ENCODE peak calls at places on chromosomes 7 and 10, in eight cellular contexts. One of them, this sample, is unnamed.

GRCh38 chr10:6607778-6608177 is 27.7 kb upstream of the PRKCQ start:
- DNase-seq in C1 segment of cervical spinal cord: peak; percentile 31
- DNase-seq in stimulated activated CD4-positive, alpha-beta T cell treated with anti-CD3 and anti-CD28 coated beads, Interleukin-15, amount 100 ng/mL, for 1 hour: no peak
- DNase-seq in IMR-90: no peak
- DNase-seq in substantia nigra: peak; percentile 66
- DNase-seq in HT-29: no peak
- DNase-seq in CMK: no peak
- DNase-seq in glutamatergic neuron: no peak
- DNase-seq in this sample: no peak

GRCh38 chr10:43055991-43056567 is 20.8 kb upstream of the RET start:
- DNase-seq in C1 segment of cervical spinal cord: no peak
- DNase-seq in stimulated activated CD4-positive, alpha-beta T cell treated with anti-CD3 and anti-CD28 coated beads, Interleukin-15, amount 100 ng/mL, for 1 hour: no peak
- DNase-seq in IMR-90: no peak
- DNase-seq in substantia nigra: no peak
- DNase-seq in HT-29: no peak
- DNase-seq in CMK: no peak
- DNase-seq in glutamatergic neuron: peak; percentile 12
- DNase-seq in this sample: no peak

GRCh38 chr10:112735041-112735690 is 214.9 kb upstream of the TCF7L2 start:
- DNase-seq in C1 segment of cervical spinal cord: no peak
- DNase-seq in stimulated activated CD4-positive, alpha-beta T cell treated with anti-CD3 and anti-CD28 coated beads, Interleukin-15, amount 100 ng/mL, for 1 hour: no peak
- DNase-seq in IMR-90: no peak
- DNase-seq in substantia nigra: no peak
- DNase-seq in HT-29: no peak
- DNase-seq in CMK: no peak
- DNase-seq in glutamatergic neuron: no peak
- DNase-seq in this sample: no peak

GRCh38 chr10:121296378-121296777 is 301.9 kb downstream of the FGFR2 start:
- DNase-seq in C1 segment of cervical spinal cord: no peak
- DNase-seq in stimulated activated CD4-positive, alpha-beta T cell treated with anti-CD3 and anti-CD28 coated beads, Interleukin-15, amount 100 ng/mL, for 1 hour: no peak
- DNase-seq in IMR-90: no peak
- DNase-seq in substantia nigra: no peak
- DNase-seq in HT-29: no peak
- DNase-seq in CMK: no peak
- DNase-seq in glutamatergic neuron: no peak
- DNase-seq in this sample: no peak

GRCh38 chr10:5951167-5951711 is 26.1 kb downstream of the IL15RA start:
- DNase-seq in C1 segment of cervical spinal cord: no peak
- DNase-seq in stimulated activated CD4-positive, alpha-beta T cell treated with anti-CD3 and anti-CD28 coated beads, Interleukin-15, amount 100 ng/mL, for 1 hour: no peak
- DNase-seq in IMR-90: no peak
- DNase-seq in substantia nigra: no peak
- DNase-seq in HT-29: no peak
- DNase-seq in CMK: no peak
- DNase-seq in glutamatergic neuron: no peak
- DNase-seq in this sample: no peak

GRCh38 chr10:62093863-62094291 is 174.8 kb downstream of the RTKN2 start:
- DNase-seq in C1 segment of cervical spinal cord: no peak
- DNase-seq in stimulated activated CD4-positive, alpha-beta T cell treated with anti-CD3 and anti-CD28 coated beads, Interleukin-15, amount 100 ng/mL, for 1 hour: no peak
- DNase-seq in IMR-90: peak; percentile 79
- DNase-seq in substantia nigra: no peak
- DNase-seq in HT-29: no peak
- DNase-seq in CMK: no peak
- DNase-seq in glutamatergic neuron: no peak
- DNase-seq in this sample: no peak

GRCh38 chr7:114375914-114376313 is 38.7 kb upstream of the FOXP2 start:
- DNase-seq in C1 segment of cervical spinal cord: no peak
- DNase-seq in stimulated activated CD4-positive, alpha-beta T cell treated with anti-CD3 and anti-CD28 coated beads, Interleukin-15, amount 100 ng/mL, for 1 hour: no peak
- DNase-seq in IMR-90: no peak
- DNase-seq in substantia nigra: no peak
- DNase-seq in HT-29: no peak
- DNase-seq in CMK: no peak
- DNase-seq in glutamatergic neuron: no peak
- DNase-seq in this sample: no peak

GRCh38 chr10:98030093-98030821 is at the start of gene CRTAC1:
- DNase-seq in C1 segment of cervical spinal cord: peak; percentile 78
- DNase-seq in stimulated activated CD4-positive, alpha-beta T cell treated with anti-CD3 and anti-CD28 coated beads, Interleukin-15, amount 100 ng/mL, for 1 hour: no peak
- DNase-seq in IMR-90: no peak
- DNase-seq in substantia nigra: peak; percentile 54
- DNase-seq in HT-29: no peak
- DNase-seq in CMK: no peak
- DNase-seq in glutamatergic neuron: peak; percentile 82
- DNase-seq in this sample: peak; percentile 50

GRCh38 chr7:103854611-103855010 is 134.8 kb downstream of the RELN start:
- DNase-seq in C1 segment of cervical spinal cord: no peak
- DNase-seq in stimulated activated CD4-positive, alpha-beta T cell treated with anti-CD3 and anti-CD28 coated beads, Interleukin-15, amount 100 ng/mL, for 1 hour: no peak
- DNase-seq in IMR-90: no peak
- DNase-seq in substantia nigra: no peak
- DNase-seq in HT-29: no peak
- DNase-seq in CMK: no peak
- DNase-seq in glutamatergic neuron: no peak
- DNase-seq in this sample: no peak

GRCh38 chr10:132418520-132419416 is 21.8 kb downstream of the PWWP2B start:
- DNase-seq in C1 segment of cervical spinal cord: no peak
- DNase-seq in stimulated activated CD4-positive, alpha-beta T cell treated with anti-CD3 and anti-CD28 coated beads, Interleukin-15, amount 100 ng/mL, for 1 hour: no peak
- DNase-seq in IMR-90: no peak
- DNase-seq in substantia nigra: no peak
- DNase-seq in HT-29: peak; percentile 88
- DNase-seq in CMK: no peak
- DNase-seq in glutamatergic neuron: peak; percentile 76
- DNase-seq in this sample: no peak

GRCh38 chr10:60817135-60817805 is 39.0 kb downstream of the CDK1 start:
- DNase-seq in C1 segment of cervical spinal cord: peak; percentile 7
- DNase-seq in stimulated activated CD4-positive, alpha-beta T cell treated with anti-CD3 and anti-CD28 coated beads, Interleukin-15, amount 100 ng/mL, for 1 hour: no peak
- DNase-seq in IMR-90: peak; percentile 19
- DNase-seq in substantia nigra: no peak
- DNase-seq in HT-29: no peak
- DNase-seq in CMK: no peak
- DNase-seq in glutamatergic neuron: no peak
- DNase-seq in this sample: no peak

GRCh38 chr10:133278577-133279265 is 2.1 kb upstream of the ADAM8 start:
- DNase-seq in C1 segment of cervical spinal cord: peak; percentile 59
- DNase-seq in stimulated activated CD4-positive, alpha-beta T cell treated with anti-CD3 and anti-CD28 coated beads, Interleukin-15, amount 100 ng/mL, for 1 hour: no peak
- DNase-seq in IMR-90: peak; percentile 49
- DNase-seq in substantia nigra: peak; percentile 9
- DNase-seq in HT-29: peak; percentile 76
- DNase-seq in CMK: peak; percentile 89
- DNase-seq in glutamatergic neuron: no peak
- DNase-seq in this sample: no peak

GRCh38 chr7:36058020-36058592 is 94.9 kb upstream of the EEPD1 start:
- DNase-seq in C1 segment of cervical spinal cord: no peak
- DNase-seq in stimulated activated CD4-positive, alpha-beta T cell treated with anti-CD3 and anti-CD28 coated beads, Interleukin-15, amount 100 ng/mL, for 1 hour: no peak
- DNase-seq in IMR-90: no peak
- DNase-seq in substantia nigra: no peak
- DNase-seq in HT-29: no peak
- DNase-seq in CMK: no peak
- DNase-seq in glutamatergic neuron: peak; percentile 35
- DNase-seq in this sample: no peak

GRCh38 chr7:4808565-4808964 is 33.1 kb downstream of the AP5Z1 start:
- DNase-seq in C1 segment of cervical spinal cord: no peak
- DNase-seq in stimulated activated CD4-positive, alpha-beta T cell treated with anti-CD3 and anti-CD28 coated beads, Interleukin-15, amount 100 ng/mL, for 1 hour: no peak
- DNase-seq in IMR-90: no peak
- DNase-seq in substantia nigra: no peak
- DNase-seq in HT-29: no peak
- DNase-seq in CMK: no peak
- DNase-seq in glutamatergic neuron: peak; percentile 19
- DNase-seq in this sample: no peak

GRCh38 chr7:84384417-84384816 is 189.8 kb upstream of the SEMA3A start:
- DNase-seq in C1 segment of cervical spinal cord: no peak
- DNase-seq in stimulated activated CD4-positive, alpha-beta T cell treated with anti-CD3 and anti-CD28 coated beads, Interleukin-15, amount 100 ng/mL, for 1 hour: no peak
- DNase-seq in IMR-90: peak; percentile 46
- DNase-seq in substantia nigra: no peak
- DNase-seq in HT-29: no peak
- DNase-seq in CMK: no peak
- DNase-seq in glutamatergic neuron: no peak
- DNase-seq in this sample: no peak

GRCh38 chr7:66683770-66684123 is 55.1 kb downstream of the KCTD7 start:
- DNase-seq in C1 segment of cervical spinal cord: no peak
- DNase-seq in stimulated activated CD4-positive, alpha-beta T cell treated with anti-CD3 and anti-CD28 coated beads, Interleukin-15, amount 100 ng/mL, for 1 hour: no peak
- DNase-seq in IMR-90: no peak
- DNase-seq in substantia nigra: no peak
- DNase-seq in HT-29: no peak
- DNase-seq in CMK: no peak
- DNase-seq in glutamatergic neuron: no peak
- DNase-seq in this sample: no peak

GRCh38 chr10:93288679-93289634 is 193.2 kb downstream of the MYOF start:
- DNase-seq in C1 segment of cervical spinal cord: no peak
- DNase-seq in stimulated activated CD4-positive, alpha-beta T cell treated with anti-CD3 and anti-CD28 coated beads, Interleukin-15, amount 100 ng/mL, for 1 hour: no peak
- DNase-seq in IMR-90: peak; percentile 84
- DNase-seq in substantia nigra: peak; percentile 25
- DNase-seq in HT-29: peak; percentile 95
- DNase-seq in CMK: peak; percentile 21
- DNase-seq in glutamatergic neuron: peak; percentile 74
- DNase-seq in this sample: peak; percentile 3

GRCh38 chr10:98028168-98028770 is 2.2 kb downstream of the CRTAC1 start:
- DNase-seq in C1 segment of cervical spinal cord: peak; percentile 22
- DNase-seq in stimulated activated CD4-positive, alpha-beta T cell treated with anti-CD3 and anti-CD28 coated beads, Interleukin-15, amount 100 ng/mL, for 1 hour: peak; percentile 8
- DNase-seq in IMR-90: peak; percentile 3
- DNase-seq in substantia nigra: peak; percentile 43
- DNase-seq in HT-29: peak; percentile 58
- DNase-seq in CMK: peak; percentile 65
- DNase-seq in glutamatergic neuron: peak; percentile 82
- DNase-seq in this sample: peak; percentile 44

GRCh38 chr7:3922175-3922635 is 621.2 kb downstream of the SDK1 start:
- DNase-seq in C1 segment of cervical spinal cord: peak; percentile 21
- DNase-seq in stimulated activated CD4-positive, alpha-beta T cell treated with anti-CD3 and anti-CD28 coated beads, Interleukin-15, amount 100 ng/mL, for 1 hour: no peak
- DNase-seq in IMR-90: peak; percentile 90
- DNase-seq in substantia nigra: peak; percentile 37
- DNase-seq in HT-29: peak; percentile 66
- DNase-seq in CMK: no peak
- DNase-seq in glutamatergic neuron: peak; percentile 34
- DNase-seq in this sample: no peak

GRCh38 chr7:132836746-132837145 is 245.1 kb downstream of the CHCHD3 start:
- DNase-seq in C1 segment of cervical spinal cord: no peak
- DNase-seq in stimulated activated CD4-positive, alpha-beta T cell treated with anti-CD3 and anti-CD28 coated beads, Interleukin-15, amount 100 ng/mL, for 1 hour: no peak
- DNase-seq in IMR-90: peak; percentile 67
- DNase-seq in substantia nigra: no peak
- DNase-seq in HT-29: no peak
- DNase-seq in CMK: no peak
- DNase-seq in glutamatergic neuron: no peak
- DNase-seq in this sample: no peak

GRCh38 chr7:101625076-101625914 is 3.8 kb downstream of the MYL10 start:
- DNase-seq in C1 segment of cervical spinal cord: no peak
- DNase-seq in stimulated activated CD4-positive, alpha-beta T cell treated with anti-CD3 and anti-CD28 coated beads, Interleukin-15, amount 100 ng/mL, for 1 hour: no peak
- DNase-seq in IMR-90: peak; percentile 29
- DNase-seq in substantia nigra: no peak
- DNase-seq in HT-29: no peak
- DNase-seq in CMK: no peak
- DNase-seq in glutamatergic neuron: no peak
- DNase-seq in this sample: no peak

GRCh38 chr10:87503892-87504291 is 801 bp upstream of the MINPP1 start:
- DNase-seq in C1 segment of cervical spinal cord: no peak
- DNase-seq in stimulated activated CD4-positive, alpha-beta T cell treated with anti-CD3 and anti-CD28 coated beads, Interleukin-15, amount 100 ng/mL, for 1 hour: no peak
- DNase-seq in IMR-90: peak; percentile 35
- DNase-seq in substantia nigra: no peak
- DNase-seq in HT-29: no peak
- DNase-seq in CMK: no peak
- DNase-seq in glutamatergic neuron: no peak
- DNase-seq in this sample: no peak

GRCh38 chr7:127486654-127487053 is 94.1 kb upstream of the ZNF800 start:
- DNase-seq in C1 segment of cervical spinal cord: no peak
- DNase-seq in stimulated activated CD4-positive, alpha-beta T cell treated with anti-CD3 and anti-CD28 coated beads, Interleukin-15, amount 100 ng/mL, for 1 hour: no peak
- DNase-seq in IMR-90: peak; percentile 0
- DNase-seq in substantia nigra: no peak
- DNase-seq in HT-29: peak; percentile 28
- DNase-seq in CMK: no peak
- DNase-seq in glutamatergic neuron: no peak
- DNase-seq in this sample: no peak

GRCh38 chr7:25933921-25934320 is 218.1 kb upstream of the NFE2L3 start:
- DNase-seq in C1 segment of cervical spinal cord: no peak
- DNase-seq in stimulated activated CD4-positive, alpha-beta T cell treated with anti-CD3 and anti-CD28 coated beads, Interleukin-15, amount 100 ng/mL, for 1 hour: no peak
- DNase-seq in IMR-90: no peak
- DNase-seq in substantia nigra: no peak
- DNase-seq in HT-29: no peak
- DNase-seq in CMK: no peak
- DNase-seq in glutamatergic neuron: no peak
- DNase-seq in this sample: no peak